ENCODE peak calls at places on chromosomes 13 and 19, in five cellular contexts. B is CD8-positive, alpha-beta T cell; G is HL-60; U is pancreas; X is body of pancreas. D is an unnamed sample.

GRCh38 chr13:113148940-113149503 is 9.4 kb upstream of the PROZ start:
- DNase-seq in X (no peak), B (no peak), G (no peak), U (no peak), D (no peak)

GRCh38 chr19:46860846-46861690 is at the start of gene ARHGAP35:
- DNase-seq in U (peak; percentile 86), G (no peak), B (no peak), X (peak; percentile 22), D (no peak)

GRCh38 chr19:46404039-46404883 is 9.1 kb downstream of the CCDC8 start:
- DNase-seq in X (peak; percentile 79), G (peak; percentile 33), U (peak; percentile 72), B (no peak), D (no peak)

GRCh38 chr19:7778081-7778480 is 15.0 kb downstream of the CLEC4M start:
- DNase-seq in B (no peak), G (peak; percentile 69), U (no peak), X (peak; percentile 15), D (no peak)

GRCh38 chr13:94157705-94158218 is 321.7 kb downstream of the DCT start:
- DNase-seq in U (no peak), B (no peak), X (no peak), G (no peak), D (no peak)

GRCh38 chr19:49560358-49560900 is 19.9 kb downstream of the NOSIP start:
- DNase-seq in X (peak; percentile 83), G (peak; percentile 26), U (peak; percentile 67), B (no peak), D (no peak)

GRCh38 chr19:23758187-23759074 is at the start of gene ZNF681:
- DNase-seq in B (peak; percentile 77), X (peak; percentile 89), G (no peak), U (peak; percentile 83), D (peak; percentile 80)

GRCh38 chr13:52845334-52845761 is 3.1 kb downstream of the PCDH8 start:
- DNase-seq in U (no peak), B (no peak), X (no peak), G (peak; percentile 49), D (no peak)

GRCh38 chr19:18763674-18764590 is 27.2 kb downstream of the COMP start:
- DNase-seq in G (no peak), U (no peak), B (no peak), X (no peak), D (no peak)

GRCh38 chr13:58455094-58455493 is 823.5 kb downstream of the PCDH17 start:
- DNase-seq in U (no peak), X (no peak), B (no peak), G (no peak), D (no peak)

GRCh38 chr13:32408999-32409313 is 19.0 kb downstream of the N4BP2L1 start:
- DNase-seq in X (no peak), G (no peak), B (no peak), U (no peak), D (no peak)

GRCh38 chr19:57314146-57314545 is 6.1 kb upstream of the ZNF543 start:
- DNase-seq in U (no peak), X (no peak), G (no peak), B (no peak), D (no peak)

GRCh38 chr13:48773531-48774275 is 120.0 kb downstream of the CYSLTR2 start:
- DNase-seq in U (no peak), X (no peak), G (no peak), B (no peak), D (no peak)

GRCh38 chr19:10491472-10492047 is 11.6 kb downstream of the KEAP1 start:
- DNase-seq in U (no peak), G (no peak), B (no peak), X (no peak), D (no peak)

GRCh38 chr13:32650705-32651311 is 64.6 kb downstream of the PDS5B start:
- DNase-seq in B (no peak), G (peak; percentile 84), X (peak; percentile 65), U (no peak), D (peak; percentile 25)

GRCh38 chr13:23670793-23671192 is 100.6 kb downstream of the TNFRSF19 start:
- DNase-seq in U (no peak), G (no peak), B (no peak), X (no peak), D (no peak)

GRCh38 chr13:22232186-22232585 is 561.3 kb downstream of the FGF9 start:
- DNase-seq in U (no peak), B (no peak), X (no peak), G (no peak), D (no peak)

GRCh38 chr13:110723598-110723997 is 10.1 kb downstream of the ING1 start:
- DNase-seq in B (no peak), G (no peak), U (no peak), X (no peak), D (no peak)

GRCh38 chr19:4345656-4346383 is 2.5 kb downstream of the MPND start:
- DNase-seq in U (peak; percentile 84), G (no peak), B (no peak), X (peak; percentile 91), D (no peak)

GRCh38 chr13:37070956-37071355 is 11.5 kb upstream of the SUPT20H start:
- DNase-seq in B (no peak), X (no peak), U (no peak), G (no peak), D (no peak)

GRCh38 chr19:33245948-33246728 is 20.5 kb upstream of the SLC7A10 start:
- DNase-seq in U (no peak), G (peak; percentile 42), X (no peak), B (no peak), D (no peak)

GRCh38 chr13:45393941-45394570 is 24.1 kb downstream of the SLC25A30 start:
- DNase-seq in G (peak; percentile 47), U (no peak), B (no peak), X (peak; percentile 71), D (no peak)

GRCh38 chr19:58182577-58182988 is 278 bp upstream of the ZNF274 start:
- DNase-seq in G (peak; percentile 97), U (peak; percentile 93), X (no peak), B (peak; percentile 77), D (no peak)

GRCh38 chr13:40342461-40342860 is 324.0 kb downstream of the FOXO1 start:
- DNase-seq in U (no peak), X (no peak), B (no peak), G (no peak), D (no peak)

GRCh38 chr13:64505511-64505910 is 2724.6 kb downstream of the PCDH9 start:
- DNase-seq in U (no peak), G (no peak), X (no peak), B (no peak), D (no peak)

GRCh38 chr19:33887891-33888290 is 91.2 kb downstream of the KCTD15 start:
- DNase-seq in U (peak; percentile 64), X (peak; percentile 32), G (no peak), B (no peak), D (no peak)

GRCh38 chr19:57903298-57904174 is 12.9 kb downstream of the ZNF417 start:
- DNase-seq in X (no peak), B (no peak), G (no peak), U (no peak), D (no peak)

GRCh38 chr13:48493851-48494250 is 39.0 kb downstream of the RCBTB2 start:
- DNase-seq in B (no peak), G (no peak), X (no peak), U (no peak), D (no peak)

GRCh38 chr13:98797456-98797855 is 45.0 kb upstream of the SLC15A1 start:
- DNase-seq in U (no peak), G (no peak), B (no peak), X (no peak), D (no peak)

GRCh38 chr13:98798849-98799645 is 46.6 kb upstream of the SLC15A1 start:
- DNase-seq in G (no peak), X (no peak), U (no peak), B (no peak), D (no peak)

GRCh38 chr13:98796191-98796590 is 43.7 kb upstream of the SLC15A1 start:
- DNase-seq in U (no peak), B (no peak), G (no peak), X (no peak), D (no peak)

GRCh38 chr13:98795220-98795619 is 42.7 kb upstream of the SLC15A1 start:
- DNase-seq in G (no peak), U (no peak), B (no peak), X (no peak), D (no peak)

GRCh38 chr13:98796798-98797197 is 44.3 kb upstream of the SLC15A1 start:
- DNase-seq in G (no peak), B (no peak), X (no peak), U (no peak), D (no peak)
- TF ChIP-seq CTCF in G (no peak), B (no peak), X (no peak), U (no peak), D (no peak)

GRCh38 chr19:531753-532571 is at the start of gene CDC34:
- DNase-seq in X (no peak), G (no peak), B (no peak), U (no peak), D (peak; percentile 53)

GRCh38 chr19:532578-533484 is 1.3 kb downstream of the CDC34 start:
- DNase-seq in U (peak; percentile 90), B (no peak), G (peak; percentile 64), X (peak; percentile 77), D (peak; percentile 57)

GRCh38 chr19:534088-534487 is 2.5 kb downstream of the CDC34 start:
- DNase-seq in B (no peak), U (peak; percentile 44), G (no peak), X (no peak), D (no peak)

GRCh38 chr19:535017-535835 is 3.7 kb downstream of the CDC34 start:
- DNase-seq in X (peak; percentile 67), B (no peak), U (peak; percentile 70), G (no peak), D (no peak)

DNA sequence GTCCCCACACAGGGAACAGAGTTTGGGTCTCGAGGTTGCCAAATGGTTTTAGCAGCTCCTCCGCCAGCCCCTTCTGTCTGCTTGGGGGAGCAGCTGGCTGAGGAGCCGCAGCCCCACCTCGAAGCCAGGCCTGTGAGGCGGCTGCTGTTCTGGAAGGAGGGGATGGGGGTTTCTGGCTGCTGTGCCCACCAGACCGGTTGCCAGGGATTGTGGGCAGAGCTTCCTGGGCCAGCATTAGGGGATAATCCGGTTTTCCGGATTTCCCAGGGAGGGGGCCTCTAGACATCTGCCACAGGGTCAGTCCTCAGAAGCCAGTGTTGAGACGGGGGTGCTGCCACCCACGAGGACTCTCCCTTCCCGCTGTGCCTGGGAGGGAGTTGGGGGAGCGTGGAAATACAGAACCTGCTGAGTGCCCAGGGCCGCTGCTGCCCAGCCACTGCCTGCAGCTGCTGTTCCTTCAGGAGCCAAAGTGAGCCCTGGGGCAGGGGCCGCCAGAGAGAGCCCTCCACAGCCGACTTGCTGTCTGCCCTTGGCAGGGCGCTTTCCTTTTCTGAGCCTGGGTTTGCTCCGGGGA is 2.0 kb downstream of the CDC34 start:
- DNase-seq in G (no peak), U (peak; percentile 44), X (no peak), B (no peak), D (no peak)
- H3K4me3 ChIP-seq in G (peak overlapping the region; percentile 76), U (peak overlapping the region; percentile 100), X (peak overlapping the region; percentile 97), B (peak overlapping the region; percentile 74), D (peak overlapping the region; percentile 92)

GRCh38 chr19:51156710-51157109 is 14.6 kb downstream of the SIGLEC7 start:
- DNase-seq in B (no peak), X (no peak), U (no peak), G (no peak), D (no peak)
- H3K27me3 ChIP-seq in B (no peaks in the 10 kb centered on the region), X (peaks cover 6% of the 10 kb centered on the region), U (no peaks in the 10 kb centered on the region), G (peaks cover 4% of the 10 kb centered on the region), D (peaks cover 2% of the 10 kb centered on the region)

DNA sequence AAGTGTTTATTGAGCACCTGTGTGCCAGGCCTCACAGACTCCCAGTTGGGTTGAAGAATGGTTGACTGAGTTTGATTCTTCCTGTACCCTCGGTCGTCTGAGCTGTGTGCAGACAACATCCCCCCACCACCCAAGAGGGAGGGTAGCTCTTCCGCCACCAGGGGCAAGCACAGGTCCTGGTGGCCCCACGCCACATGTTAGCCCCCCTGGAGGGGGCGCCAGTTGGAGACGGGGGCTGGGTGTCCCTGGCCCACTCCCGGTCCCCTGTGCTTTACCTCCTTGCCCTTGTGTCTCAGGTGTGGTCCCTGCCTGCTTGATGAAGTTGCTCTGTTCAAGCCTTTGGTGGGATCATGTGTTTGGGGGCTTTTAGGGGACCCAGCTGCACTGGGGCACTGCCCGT is 27.2 kb downstream of the COLGALT1 start:
- DNase-seq in G (no peak), X (no peak), U (no peak), B (no peak), D (no peak)
- TF ChIP-seq CTCF in G (no peak), X (no peak), U (no peak), B (no peak), D (no peak)

D was measured in GM06990.